ENCODE peak calls at places on chromosomes 3 and 15, in six cellular contexts. X, M, K, N, J and L are unnamed samples.

GRCh38 chr3:32899265-32899664 is 52.2 kb upstream of the CCR4 start:
- DNase-seq in J (no peak), X (no peak), M (no peak), K (no peak), N (no peak), L (no peak)

GRCh38 chr3:23763040-23763477 is 42.7 kb upstream of the UBE2E1 start:
- DNase-seq in K (no peak), N (no peak), M (peak; percentile 18), J (no peak), X (no peak), L (no peak)

GRCh38 chr15:74320358-74321247 is 46.8 kb downstream of the CYP11A1 start:
- DNase-seq in X (peak; percentile 28), M (peak; percentile 55), K (peak; percentile 69), N (peak; percentile 37), J (no peak), L (no peak)

GRCh38 chr3:188526057-188526456 is 372.1 kb downstream of the LPP start:
- DNase-seq in M (peak; percentile 28), N (peak; percentile 12), J (no peak), K (peak; percentile 65), X (peak; percentile 21), L (no peak)

GRCh38 chr3:71951842-71952241 is 166.9 kb upstream of the PROK2 start:
- DNase-seq in M (no peak), J (no peak), K (no peak), X (no peak), N (no peak), L (no peak)

GRCh38 chr3:72673011-72673771 is 175.1 kb downstream of the SHQ1 start:
- DNase-seq in J (no peak), K (no peak), X (no peak), N (no peak), M (no peak), L (no peak)

GRCh38 chr3:71725279-71725991 is at the start of gene EIF4E3:
- DNase-seq in K (no peak), M (peak; percentile 20), X (no peak), N (peak; percentile 42), J (no peak), L (peak; percentile 58)

GRCh38 chr15:60536314-60536713 is 57.4 kb upstream of the ICE2 start:
- DNase-seq in J (no peak), N (no peak), K (no peak), X (no peak), M (peak; percentile 15), L (no peak)

GRCh38 chr15:74958320-74958907 is 1.8 kb upstream of the RPP25 start:
- DNase-seq in N (peak; percentile 87), M (peak; percentile 69), X (peak; percentile 85), J (peak; percentile 65), K (peak; percentile 80), L (peak; percentile 78)

GRCh38 chr3:155853214-155854146 is 747 bp downstream of the SLC33A1 start:
- DNase-seq in K (no peak), M (no peak), X (peak; percentile 12), N (peak; percentile 30), J (peak; percentile 53), L (peak; percentile 32)

GRCh38 chr15:50009634-50010033 is 109.4 kb downstream of the ATP8B4 start:
- DNase-seq in K (no peak), N (no peak), J (no peak), M (no peak), X (no peak), L (no peak)

GRCh38 chr3:30649572-30650310 is 43.3 kb downstream of the TGFBR2 start:
- DNase-seq in X (no peak), N (no peak), K (no peak), J (no peak), M (peak; percentile 91), L (no peak)

GRCh38 chr3:187750041-187750512 is 4.8 kb upstream of the BCL6 start:
- DNase-seq in X (peak; percentile 66), N (peak; percentile 74), J (peak; percentile 79), K (peak; percentile 79), M (peak; percentile 94), L (peak; percentile 85)

GRCh38 chr3:77254967-77255831 is 215.3 kb downstream of the ROBO2 start:
- DNase-seq in J (no peak), M (peak; percentile 66), K (no peak), X (peak; percentile 52), N (peak; percentile 16), L (peak; percentile 25)

GRCh38 chr3:43071313-43071893 is 34.5 kb downstream of the POMGNT2 start:
- DNase-seq in K (no peak), M (no peak), J (no peak), N (no peak), X (no peak), L (no peak)

GRCh38 chr3:43338295-43338694 is 52.0 kb downstream of the SNRK start:
- DNase-seq in K (no peak), N (no peak), J (no peak), M (peak; percentile 25), X (peak; percentile 32), L (no peak)

GRCh38 chr3:17894434-17895060 is 152.1 kb upstream of the TBC1D5 start:
- DNase-seq in K (no peak), N (peak; percentile 57), X (peak; percentile 62), J (no peak), M (peak; percentile 27), L (peak; percentile 24)

GRCh38 chr3:5431142-5431541 is 243.6 kb downstream of the EDEM1 start:
- DNase-seq in X (no peak), N (no peak), K (no peak), M (no peak), J (no peak), L (no peak)

GRCh38 chr3:73516656-73517055 is 108.1 kb downstream of the PDZRN3 start:
- DNase-seq in J (peak; percentile 64), X (no peak), N (peak; percentile 70), K (no peak), M (no peak), L (no peak)

GRCh38 chr3:125602752-125603649 is 7.7 kb upstream of the OSBPL11 start:
- DNase-seq in M (no peak), N (no peak), X (peak; percentile 19), J (no peak), K (no peak), L (no peak)

GRCh38 chr3:174483254-174483653 is 375.9 kb upstream of the NAALADL2 start:
- DNase-seq in J (no peak), X (no peak), K (no peak), M (no peak), N (no peak), L (no peak)

GRCh38 chr3:81658322-81658997 is 103.0 kb downstream of the GBE1 start:
- DNase-seq in J (no peak), M (no peak), K (no peak), N (no peak), X (no peak), L (no peak)

GRCh38 chr15:64045774-64046346 is 425 bp downstream of the DAPK2 start:
- DNase-seq in M (no peak), J (no peak), N (peak; percentile 29), K (no peak), X (no peak), L (peak; percentile 35)

GRCh38 chr3:49454457-49454856 is 15.6 kb upstream of the DAG1 start:
- DNase-seq in X (peak; percentile 50), M (no peak), K (no peak), N (no peak), J (no peak), L (peak; percentile 78)

GRCh38 chr3:56919797-56920195 is 118.0 kb upstream of the ARHGEF3 start:
- DNase-seq in K (no peak), M (no peak), J (no peak), X (no peak), N (no peak), L (no peak)

GRCh38 chr15:86595741-86596140 is 516.1 kb downstream of the AGBL1 start:
- DNase-seq in N (no peak), X (no peak), K (no peak), J (no peak), M (no peak), L (no peak)
- H3K9me3 ChIP-seq in N (no peaks in the 10 kb centered on the region), X (peaks cover 8% of the 10 kb centered on the region), K (no peaks in the 10 kb centered on the region), J (no peaks in the 10 kb centered on the region), M (peaks cover 15% of the 10 kb centered on the region), L (no peaks in the 10 kb centered on the region)

GRCh38 chr3:128855574-128855973 is 23.8 kb upstream of the ACAD9 start:
- DNase-seq in N (no peak), J (no peak), X (no peak), K (no peak), M (no peak), L (no peak)

GRCh38 chr3:128854382-128854939 is 25.0 kb upstream of the ACAD9 start:
- DNase-seq in X (peak; percentile 32), J (no peak), K (no peak), N (no peak), M (no peak), L (no peak)

GRCh38 chr3:128859573-128860154 is 19.8 kb upstream of the ACAD9 start:
- DNase-seq in J (no peak), M (no peak), X (peak; percentile 38), K (no peak), N (no peak), L (no peak)

GRCh38 chr3:128861491-128861890 is 17.9 kb upstream of the ACAD9 start:
- DNase-seq in M (no peak), J (no peak), K (no peak), N (no peak), X (no peak), L (no peak)

GRCh38 chr3:128858167-128858566 is 21.3 kb upstream of the ACAD9 start:
- DNase-seq in J (no peak), K (no peak), X (no peak), N (no peak), M (no peak), L (no peak)
- H3K9me3 ChIP-seq in J (no peaks in the 10 kb centered on the region), K (no peaks in the 10 kb centered on the region), X (peaks cover 58% of the 10 kb centered on the region), N (peaks cover 25% of the 10 kb centered on the region), M (peaks cover 33% of the 10 kb centered on the region), L (no peaks in the 10 kb centered on the region)

DNA sequence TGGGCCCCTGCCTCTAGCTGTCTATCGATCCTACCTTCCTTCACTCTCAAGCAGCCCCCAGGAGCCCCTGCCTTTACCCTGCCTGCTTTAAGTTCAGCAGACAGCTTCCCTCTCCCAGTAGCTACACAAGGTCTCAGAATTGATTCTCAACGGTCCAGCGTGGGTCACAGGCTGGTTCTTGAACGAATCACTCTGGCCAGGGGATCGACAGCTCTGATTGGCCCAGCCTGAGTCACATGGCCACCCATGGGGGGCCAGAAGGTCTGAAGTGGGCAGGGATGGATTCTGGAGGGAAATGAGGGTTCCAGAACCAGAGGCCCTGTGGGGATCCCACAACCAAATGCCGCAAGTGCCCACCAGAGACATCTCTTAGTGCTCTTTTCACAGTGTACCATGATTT is 23.7 kb upstream of the CCDC174 start:
- DNase-seq in M (no peak), K (no peak), X (no peak), N (no peak), J (no peak), L (no peak)
- H3K9me3 ChIP-seq in M (peaks cover 11% of the 10 kb centered on the region), K (no peaks in the 10 kb centered on the region), X (peaks cover 6% of the 10 kb centered on the region), N (no peaks in the 10 kb centered on the region), J (no peaks in the 10 kb centered on the region), L (no peaks in the 10 kb centered on the region)

GRCh38 chr3:1955170-1955569 is 143.5 kb upstream of the CNTN4 start:
- DNase-seq in N (no peak), J (no peak), M (no peak), X (no peak), K (no peak), L (no peak)

GRCh38 chr3:1963896-1964295 is 134.8 kb upstream of the CNTN4 start:
- DNase-seq in J (no peak), K (no peak), N (no peak), X (no peak), M (no peak), L (no peak)

GRCh38 chr3:1955750-1956149 is 142.9 kb upstream of the CNTN4 start:
- DNase-seq in N (no peak), K (no peak), M (no peak), J (no peak), X (no peak), L (no peak)

GRCh38 chr3:1962531-1963090 is 136.1 kb upstream of the CNTN4 start:
- DNase-seq in X (no peak), K (no peak), M (no peak), J (no peak), N (no peak), L (no peak)

GRCh38 chr3:1960506-1960905 is 138.2 kb upstream of the CNTN4 start:
- DNase-seq in N (no peak), J (no peak), M (no peak), K (no peak), X (no peak), L (no peak)
- H3K9me3 ChIP-seq in N (no peaks in the 10 kb centered on the region), J (no peaks in the 10 kb centered on the region), M (peaks cover 10% of the 10 kb centered on the region), K (no peaks in the 10 kb centered on the region), X (no peaks in the 10 kb centered on the region), L (no peaks in the 10 kb centered on the region)